ENCODE peak calls at places on chromosome 6, in four cellular contexts. D is IMR-90, Y is neuronal stem cell, O is mesenchymal stem cell. R is an unnamed sample.

GRCh38 chr6:81788748-81789147 is 36.3 kb upstream of the TENT5A start:
- DNase-seq in D (no peak), Y (no peak), O (peak; percentile 42), R (no peak)

GRCh38 chr6:134363323-134364039 is 45.6 kb upstream of the SGK1 start:
- DNase-seq in D (peak; percentile 91), Y (no peak), O (peak; percentile 78), R (no peak)

GRCh38 chr6:84514089-84514971 is 250.1 kb downstream of the TBX18 start:
- DNase-seq in D (no peak), Y (no peak), O (no peak), R (no peak)

GRCh38 chr6:132512638-132513632 is at the start of gene STX7:
- DNase-seq in D (peak; percentile 81), Y (peak; percentile 84), O (peak; percentile 93), R (peak; percentile 92)

GRCh38 chr6:6699741-6700367 is 111.3 kb downstream of the LY86 start:
- DNase-seq in D (peak; percentile 91), Y (no peak), O (peak; percentile 87), R (peak; percentile 52)

GRCh38 chr6:165662671-165663282 is at the start of gene PDE10A:
- DNase-seq in D (peak; percentile 55), Y (peak; percentile 68), O (peak; percentile 54), R (peak; percentile 65)

GRCh38 chr6:26031595-26032386 is 55.4 kb upstream of the HFE start:
- DNase-seq in D (peak; percentile 97), Y (peak; percentile 95), O (peak; percentile 98), R (peak; percentile 94)

GRCh38 chr6:147930743-147931142 is 411.9 kb upstream of the SASH1 start:
- DNase-seq in D (no peak), Y (no peak), O (no peak), R (no peak)

GRCh38 chr6:139256087-139256486 is 35.7 kb downstream of the TXLNB start:
- DNase-seq in D (peak; percentile 83), Y (no peak), O (no peak), R (no peak)

GRCh38 chr6:25027221-25027916 is 91.6 kb upstream of the RIPOR2 start:
- DNase-seq in D (no peak), Y (no peak), O (no peak), R (peak; percentile 69)

GRCh38 chr6:149454405-149454848 is 30.4 kb downstream of the ZC3H12D start:
- DNase-seq in D (peak; percentile 84), Y (no peak), O (peak; percentile 69), R (no peak)

GRCh38 chr6:46410330-46410953 is 80.8 kb downstream of the RCAN2 start:
- DNase-seq in D (peak; percentile 42), Y (no peak), O (no peak), R (no peak)

GRCh38 chr6:7052441-7052936 is 55.3 kb upstream of the RREB1 start:
- DNase-seq in D (peak; percentile 65), Y (peak; percentile 35), O (peak; percentile 87), R (peak; percentile 49)

GRCh38 chr6:149716181-149716580 is 1.7 kb downstream of the LATS1 start:
- DNase-seq in D (no peak), Y (no peak), O (peak; percentile 16), R (no peak)

GRCh38 chr6:82337688-82338257 is 25.8 kb upstream of the TPBG start:
- DNase-seq in D (no peak), Y (no peak), O (no peak), R (no peak)

GRCh38 chr6:132199343-132199742 is 201.9 kb downstream of the MOXD1 start:
- DNase-seq in D (peak; percentile 90), Y (no peak), O (no peak), R (no peak)

GRCh38 chr6:109241199-109241598 is 141.1 kb downstream of the CD164 start:
- DNase-seq in D (no peak), Y (no peak), O (peak; percentile 63), R (no peak)

GRCh38 chr6:2077826-2078225 is 167.6 kb downstream of the GMDS start:
- DNase-seq in D (no peak), Y (no peak), O (no peak), R (no peak)

GRCh38 chr6:42326248-42326647 is 108.6 kb upstream of the MRPS10 start:
- DNase-seq in D (no peak), Y (no peak), O (no peak), R (no peak)

GRCh38 chr6:135657207-135657606 is 159.7 kb upstream of the AHI1 start:
- DNase-seq in D (no peak), Y (no peak), O (no peak), R (no peak)

GRCh38 chr6:165702669-165703068 is 39.6 kb upstream of the PDE10A start:
- DNase-seq in D (no peak), Y (no peak), O (no peak), R (no peak)

GRCh38 chr6:42915737-42916136 is at the start of gene PTCRA:
- DNase-seq in D (no peak), Y (no peak), O (no peak), R (no peak)

GRCh38 chr6:56714982-56715456 is 72.3 kb upstream of the DST start:
- DNase-seq in D (peak; percentile 92), Y (no peak), O (peak; percentile 89), R (no peak)

GRCh38 chr6:40586369-40586768 is 795 bp downstream of the LRFN2 start:
- DNase-seq in D (no peak), Y (no peak), O (peak; percentile 5), R (no peak)

GRCh38 chr6:3625161-3625979 is 126.1 kb downstream of the PXDC1 start:
- DNase-seq in D (no peak), Y (no peak), O (no peak), R (peak; percentile 46)

GRCh38 chr6:3621411-3621810 is 130.1 kb downstream of the PXDC1 start:
- DNase-seq in D (no peak), Y (no peak), O (no peak), R (no peak)

GRCh38 chr6:3624268-3625136 is 127.0 kb downstream of the PXDC1 start:
- DNase-seq in D (no peak), Y (no peak), O (no peak), R (no peak)

GRCh38 chr6:3625980-3626533 is 125.5 kb downstream of the PXDC1 start:
- DNase-seq in D (no peak), Y (no peak), O (no peak), R (no peak)

GRCh38 chr6:3623451-3624267 is 127.9 kb downstream of the PXDC1 start:
- DNase-seq in D (no peak), Y (no peak), O (no peak), R (no peak)
- H3K18ac ChIP-seq in D (no peak overlapping the region), Y (no peak overlapping the region), O (no peak overlapping the region), R (peak overlapping the region; percentile 50)

GRCh38 chr6:158565482-158566040 is 5.7 kb downstream of the TMEM181 start:
- DNase-seq in D (no peak), Y (no peak), O (no peak), R (no peak)

GRCh38 chr6:158567152-158567551 is 7.3 kb downstream of the TMEM181 start:
- DNase-seq in D (no peak), Y (no peak), O (no peak), R (no peak)

GRCh38 chr6:158564243-158565121 is 4.6 kb downstream of the TMEM181 start:
- DNase-seq in D (no peak), Y (no peak), O (no peak), R (no peak)

GRCh38 chr6:158566207-158566818 is 6.4 kb downstream of the TMEM181 start:
- DNase-seq in D (no peak), Y (no peak), O (no peak), R (no peak)

GRCh38 chr6:158565122-158565429 is 5.2 kb downstream of the TMEM181 start:
- DNase-seq in D (no peak), Y (no peak), O (no peak), R (no peak)
- H4K91ac ChIP-seq in D (no peak overlapping the region), Y (no peak overlapping the region), O (no peak overlapping the region), R (no peak overlapping the region)

GRCh38 chr6:143740213-143740612 is 62.4 kb downstream of the PHACTR2 start:
- DNase-seq in D (no peak), Y (no peak), O (no peak), R (no peak)
- H3K18ac ChIP-seq in D (no peak overlapping the region), Y (no peak overlapping the region), O (no peak overlapping the region), R (no peak overlapping the region)

GRCh38 chr6:142292191-142292924 is 9.4 kb upstream of the ADGRG6 start:
- DNase-seq in D (no peak), Y (no peak), O (no peak), R (no peak)
- H4K91ac ChIP-seq in D (no peak overlapping the region), Y (no peak overlapping the region), O (no peak overlapping the region), R (no peak overlapping the region)

DNA sequence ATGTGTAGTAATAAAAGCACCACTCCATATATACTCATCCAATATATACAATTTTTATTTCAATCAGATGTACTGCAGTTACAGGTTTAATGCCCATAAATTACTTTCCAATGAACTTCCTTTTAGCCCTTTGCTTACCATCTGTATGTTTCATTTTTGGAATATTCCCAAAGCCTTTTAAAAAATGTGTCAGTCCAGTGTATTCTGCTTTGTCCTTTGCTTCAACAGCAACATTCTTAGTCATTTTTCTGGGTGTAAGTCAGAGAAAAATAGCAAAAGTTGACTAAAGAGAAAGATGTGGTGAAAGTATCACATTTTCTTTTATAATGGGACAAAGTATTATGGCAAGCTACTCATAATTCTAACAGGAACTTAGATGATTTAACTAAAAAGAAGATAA is 15.2 kb downstream of the DSE start:
- DNase-seq in D (peak; percentile 33), Y (no peak), O (peak; percentile 26), R (no peak)
- H3K18ac ChIP-seq in D (no peak overlapping the region), Y (no peak overlapping the region), O (no peak overlapping the region), R (no peak overlapping the region)

R was measured in H9.